ENCODE peak calls at places on chromosomes 11 and 22, in eight cellular contexts. D is hypothalamus; Z is AG04450; W is activated CD8-positive, alpha-beta memory T cell treated with anti-CD3 and anti-CD28 coated beads for 24 hours; T is sigmoid colon; Q is lung microvascular endothelial cell; S is retina; V is NCI-H460. N is an unnamed sample.

GRCh38 chr22:41885116-41885515 is 29.8 kb downstream of the SHISA8 start:
- DNase-seq in D (no peak), Z (no peak), W (no peak), T (no peak), Q (no peak), S (no peak), V (no peak), N (no peak)

GRCh38 chr11:68927280-68928107 is 23.8 kb downstream of the IGHMBP2 start:
- DNase-seq in D (no peak), Z (no peak), W (no peak), T (no peak), Q (peak; percentile 74), S (no peak), V (no peak), N (peak; percentile 38)

GRCh38 chr22:42966389-42966998 is 48.5 kb downstream of the PACSIN2 start:
- DNase-seq in D (no peak), Z (no peak), W (no peak), T (no peak), Q (no peak), S (peak; percentile 61), V (no peak), N (no peak)

GRCh38 chr11:44515085-44515484 is 50.4 kb upstream of the CD82 start:
- DNase-seq in D (no peak), Z (no peak), W (no peak), T (no peak), Q (no peak), S (no peak), V (no peak), N (no peak)

GRCh38 chr22:29727248-29727551 is 7.4 kb downstream of the CABP7 start:
- DNase-seq in D (no peak), Z (no peak), W (no peak), T (no peak), Q (peak; percentile 60), S (no peak), V (peak; percentile 17), N (no peak)

GRCh38 chr11:73470036-73470624 is 93.9 kb downstream of the RELT start:
- DNase-seq in D (no peak), Z (no peak), W (no peak), T (no peak), Q (no peak), S (no peak), V (no peak), N (no peak)

GRCh38 chr11:22338465-22338810 is 257 bp downstream of the SLC17A6 start:
- DNase-seq in D (no peak), Z (no peak), W (no peak), T (no peak), Q (no peak), S (no peak), V (no peak), N (no peak)

GRCh38 chr11:12963789-12964536 is 45.2 kb upstream of the RASSF10 start:
- DNase-seq in D (peak; percentile 18), Z (peak; percentile 11), W (peak; percentile 84), T (peak; percentile 73), Q (peak; percentile 71), S (peak; percentile 82), V (peak; percentile 55), N (no peak)

GRCh38 chr22:47565607-47566006 is 803.2 kb downstream of the TBC1D22A start:
- DNase-seq in D (no peak), Z (no peak), W (peak; percentile 3), T (no peak), Q (no peak), S (no peak), V (no peak), N (no peak)

GRCh38 chr22:30079952-30080533 is at the start of gene HORMAD2:
- DNase-seq in D (no peak), Z (no peak), W (no peak), T (no peak), Q (peak; percentile 20), S (peak; percentile 88), V (no peak), N (no peak)

GRCh38 chr11:11977206-11977938 is 31.1 kb downstream of the DKK3 start:
- DNase-seq in D (no peak), Z (peak; percentile 83), W (peak; percentile 38), T (peak; percentile 93), Q (peak; percentile 74), S (no peak), V (peak; percentile 11), N (no peak)

GRCh38 chr22:45329536-45329936 is 19.8 kb downstream of the FAM118A start:
- DNase-seq in D (peak; percentile 48), Z (no peak), W (no peak), T (peak; percentile 92), Q (peak; percentile 88), S (no peak), V (no peak), N (no peak)